ENCODE peak calls at places on chromosome 2, in four cellular contexts. One of them, this sample, is unnamed.

GRCh38 chr2:63975437-63976124 is 43.6 kb downstream of the VPS54 start:
- DNase-seq in pancreas: no peak
- DNase-seq in cardiac fibroblast: no peak
- DNase-seq in tibial artery: no peak
- DNase-seq in this sample: no peak

GRCh38 chr2:24509425-24509824 is 18.4 kb downstream of the NCOA1 start:
- DNase-seq in pancreas: no peak
- DNase-seq in cardiac fibroblast: no peak
- DNase-seq in tibial artery: no peak
- DNase-seq in this sample: no peak

GRCh38 chr2:240579771-240580614 is 6.5 kb upstream of the CAPN10 start:
- DNase-seq in pancreas: peak
- DNase-seq in cardiac fibroblast: peak
- DNase-seq in tibial artery: no peak
- DNase-seq in this sample: peak

GRCh38 chr2:233033672-233034071 is 1.2 kb downstream of the NEU2 start:
- DNase-seq in pancreas: no peak
- DNase-seq in cardiac fibroblast: no peak
- DNase-seq in tibial artery: no peak
- DNase-seq in this sample: no peak

GRCh38 chr2:47190188-47190818 is 35.2 kb upstream of the STPG4 start:
- DNase-seq in pancreas: no peak
- DNase-seq in cardiac fibroblast: peak
- DNase-seq in tibial artery: no peak
- DNase-seq in this sample: no peak

GRCh38 chr2:100984892-100985307 is 17.2 kb upstream of the RPL31 start:
- DNase-seq in pancreas: peak
- DNase-seq in cardiac fibroblast: peak
- DNase-seq in tibial artery: peak
- DNase-seq in this sample: no peak

GRCh38 chr2:221818569-221818968 is 246.5 kb upstream of the EPHA4 start:
- DNase-seq in pancreas: no peak
- DNase-seq in cardiac fibroblast: no peak
- DNase-seq in tibial artery: no peak
- DNase-seq in this sample: no peak

GRCh38 chr2:221517362-221518121 is 54.6 kb downstream of the EPHA4 start:
- DNase-seq in pancreas: no peak
- DNase-seq in cardiac fibroblast: peak
- DNase-seq in tibial artery: no peak
- DNase-seq in this sample: peak

GRCh38 chr2:47236503-47237215 is 81.6 kb upstream of the STPG4 start:
- DNase-seq in pancreas: no peak
- DNase-seq in cardiac fibroblast: peak
- DNase-seq in tibial artery: no peak
- DNase-seq in this sample: no peak

GRCh38 chr2:182360663-182361260 is 66.1 kb downstream of the PDE1A start:
- DNase-seq in pancreas: no peak
- DNase-seq in cardiac fibroblast: no peak
- DNase-seq in tibial artery: no peak
- DNase-seq in this sample: no peak

GRCh38 chr2:187541086-187542085 is 12.8 kb downstream of the TFPI start:
- DNase-seq in pancreas: no peak
- DNase-seq in cardiac fibroblast: peak
- DNase-seq in tibial artery: no peak
- DNase-seq in this sample: peak

GRCh38 chr2:8251291-8251690 is 430.6 kb upstream of the ID2 start:
- DNase-seq in pancreas: no peak
- DNase-seq in cardiac fibroblast: no peak
- DNase-seq in tibial artery: no peak
- DNase-seq in this sample: no peak

GRCh38 chr2:19753818-19754217 is 148.0 kb downstream of the TTC32 start:
- DNase-seq in pancreas: no peak
- DNase-seq in cardiac fibroblast: no peak
- DNase-seq in tibial artery: no peak
- DNase-seq in this sample: no peak

GRCh38 chr2:203982276-203982675 is 45.7 kb downstream of the ICOS start:
- DNase-seq in pancreas: no peak
- DNase-seq in cardiac fibroblast: no peak
- DNase-seq in tibial artery: no peak
- DNase-seq in this sample: no peak

DNA sequence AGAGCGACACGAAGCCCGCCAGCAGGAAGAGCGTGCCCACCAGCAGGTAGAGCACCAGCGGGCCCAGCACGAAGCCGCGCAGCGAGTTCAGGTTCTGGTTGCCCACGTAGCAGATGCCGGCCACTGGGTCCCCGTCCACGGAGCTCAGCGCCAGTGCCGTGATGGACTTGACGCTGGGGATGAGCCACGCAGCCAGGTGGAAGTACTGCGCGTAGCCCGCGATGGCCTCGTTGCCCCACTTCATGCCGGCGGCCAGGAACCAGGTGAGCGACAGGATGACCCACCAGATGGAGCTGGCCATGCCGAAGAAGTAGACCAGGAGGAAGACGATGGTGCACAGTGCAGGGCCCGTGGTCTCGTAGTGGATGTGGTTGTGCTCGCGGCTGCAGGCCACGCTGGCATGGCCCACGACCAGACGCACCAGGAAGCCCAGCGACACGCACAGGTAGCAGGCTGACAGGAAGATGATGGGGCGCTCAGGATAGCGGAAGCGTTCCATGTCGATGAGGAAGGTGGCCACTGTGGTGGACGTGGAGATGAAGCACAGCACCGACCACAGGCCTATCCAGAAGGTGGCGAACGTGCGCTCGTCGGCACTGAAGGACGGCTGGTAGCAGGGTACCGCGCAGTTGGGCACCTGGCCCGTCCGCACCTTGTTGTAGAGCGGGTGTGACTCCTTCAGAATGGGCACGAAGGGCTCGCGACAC is 2.1 kb downstream of the FZD5 start:
- DNase-seq in pancreas: peak
- DNase-seq in cardiac fibroblast: peak
- DNase-seq in tibial artery: peak
- DNase-seq in this sample: no peak
- H3K4me3 ChIP-seq in pancreas: peak
- H3K4me3 ChIP-seq in cardiac fibroblast: peak
- H3K4me3 ChIP-seq in tibial artery: peak
- H3K4me3 ChIP-seq in this sample: peak

GRCh38 chr2:77144772-77145171 is 377.4 kb downstream of the LRRTM4 start:
- DNase-seq in pancreas: no peak
- DNase-seq in cardiac fibroblast: no peak
- DNase-seq in tibial artery: no peak
- DNase-seq in this sample: no peak

GRCh38 chr2:77149565-77149964 is 372.6 kb downstream of the LRRTM4 start:
- DNase-seq in pancreas: no peak
- DNase-seq in cardiac fibroblast: no peak
- DNase-seq in tibial artery: no peak
- DNase-seq in this sample: no peak

GRCh38 chr2:77147154-77147553 is 375.0 kb downstream of the LRRTM4 start:
- DNase-seq in pancreas: no peak
- DNase-seq in cardiac fibroblast: no peak
- DNase-seq in tibial artery: no peak
- DNase-seq in this sample: no peak
- H3K4me3 ChIP-seq in pancreas: no peak
- H3K4me3 ChIP-seq in cardiac fibroblast: no peak
- H3K4me3 ChIP-seq in tibial artery: no peak
- H3K4me3 ChIP-seq in this sample: no peak

GRCh38 chr2:150644298-150645067 is 157.0 kb upstream of the RND3 start:
- DNase-seq in pancreas: no peak
- DNase-seq in cardiac fibroblast: peak
- DNase-seq in tibial artery: no peak
- DNase-seq in this sample: no peak

GRCh38 chr2:150643106-150643730 is 155.8 kb upstream of the RND3 start:
- DNase-seq in pancreas: no peak
- DNase-seq in cardiac fibroblast: peak
- DNase-seq in tibial artery: no peak
- DNase-seq in this sample: no peak

GRCh38 chr2:150639917-150640538 is 152.6 kb upstream of the RND3 start:
- DNase-seq in pancreas: no peak
- DNase-seq in cardiac fibroblast: no peak
- DNase-seq in tibial artery: no peak
- DNase-seq in this sample: no peak

DNA sequence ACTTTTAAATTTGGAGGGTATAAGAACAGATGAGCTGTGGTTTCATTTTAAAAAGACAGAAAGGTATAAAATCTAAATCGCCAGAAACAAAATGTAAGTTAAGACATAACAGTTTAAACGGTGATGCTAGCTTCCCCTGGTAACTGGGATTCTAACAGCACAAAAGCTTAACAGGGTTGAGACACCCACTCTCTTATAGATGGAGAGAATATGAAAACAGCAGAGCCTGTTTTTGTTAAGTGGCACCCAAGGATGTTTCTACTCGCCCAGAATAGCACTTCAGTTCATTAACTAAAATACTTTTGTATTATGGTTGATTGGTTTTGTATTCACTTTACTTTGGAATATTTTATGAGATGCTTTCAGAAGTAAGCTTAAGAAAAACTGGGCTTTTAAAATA is 151.9 kb upstream of the RND3 start:
- DNase-seq in pancreas: no peak
- DNase-seq in cardiac fibroblast: no peak
- DNase-seq in tibial artery: no peak
- DNase-seq in this sample: no peak
- H3K4me3 ChIP-seq in pancreas: no peak
- H3K4me3 ChIP-seq in cardiac fibroblast: no peak
- H3K4me3 ChIP-seq in tibial artery: no peak
- H3K4me3 ChIP-seq in this sample: no peak

GRCh38 chr2:60297296-60298010 is 256.0 kb downstream of the BCL11A start:
- DNase-seq in pancreas: no peak
- DNase-seq in cardiac fibroblast: no peak
- DNase-seq in tibial artery: no peak
- DNase-seq in this sample: no peak
- H3K4me3 ChIP-seq in pancreas: no peak
- H3K4me3 ChIP-seq in cardiac fibroblast: no peak
- H3K4me3 ChIP-seq in tibial artery: no peak
- H3K4me3 ChIP-seq in this sample: no peak

This sample was measured in skeletal muscle cell.